ENCODE peak calls at places on chromosome 11, in eight cellular contexts. One of them, this sample, is unnamed.

GRCh38 chr11:128597209-128597608 is 9.9 kb upstream of the ETS1 start:
- DNase-seq in DMS153: no peak
- DNase-seq in ELR: no peak
- DNase-seq in uterus: no peak
- DNase-seq in T1000: no peak
- DNase-seq in NCI-H1105 treated with DMSO at 0.1 percent for 48 hours: no peak
- DNase-seq in iris pigment epithelial cell: no peak
- DNase-seq in GM20000: no peak
- DNase-seq in this sample: no peak

GRCh38 chr11:57668467-57668890 is 565 bp downstream of the ZDHHC5 start:
- DNase-seq in DMS153: no peak
- DNase-seq in ELR: peak
- DNase-seq in uterus: no peak
- DNase-seq in T1000: no peak
- DNase-seq in NCI-H1105 treated with DMSO at 0.1 percent for 48 hours: no peak
- DNase-seq in iris pigment epithelial cell: no peak
- DNase-seq in GM20000: no peak
- DNase-seq in this sample: no peak

GRCh38 chr11:8263109-8263768 is 439 bp downstream of the LMO1 start:
- DNase-seq in DMS153: peak
- DNase-seq in ELR: peak
- DNase-seq in uterus: no peak
- DNase-seq in T1000: no peak
- DNase-seq in NCI-H1105 treated with DMSO at 0.1 percent for 48 hours: peak
- DNase-seq in iris pigment epithelial cell: peak
- DNase-seq in GM20000: no peak
- DNase-seq in this sample: no peak

GRCh38 chr11:2759228-2760195 is 59.7 kb upstream of the KCNQ1OT1 start:
- DNase-seq in DMS153: no peak
- DNase-seq in ELR: no peak
- DNase-seq in uterus: no peak
- DNase-seq in T1000: no peak
- DNase-seq in NCI-H1105 treated with DMSO at 0.1 percent for 48 hours: no peak
- DNase-seq in iris pigment epithelial cell: no peak
- DNase-seq in GM20000: no peak
- DNase-seq in this sample: no peak

GRCh38 chr11:8354622-8355417 is 91.1 kb upstream of the LMO1 start:
- DNase-seq in DMS153: peak
- DNase-seq in ELR: no peak
- DNase-seq in uterus: no peak
- DNase-seq in T1000: no peak
- DNase-seq in NCI-H1105 treated with DMSO at 0.1 percent for 48 hours: peak
- DNase-seq in iris pigment epithelial cell: no peak
- DNase-seq in GM20000: no peak
- DNase-seq in this sample: no peak

GRCh38 chr11:99015634-99016454 is 4.9 kb upstream of the CNTN5 start:
- DNase-seq in DMS153: no peak
- DNase-seq in ELR: peak
- DNase-seq in uterus: no peak
- DNase-seq in T1000: no peak
- DNase-seq in NCI-H1105 treated with DMSO at 0.1 percent for 48 hours: peak
- DNase-seq in iris pigment epithelial cell: peak
- DNase-seq in GM20000: peak
- DNase-seq in this sample: peak

GRCh38 chr11:71436861-71437260 is 11.3 kb downstream of the DHCR7 start:
- DNase-seq in DMS153: no peak
- DNase-seq in ELR: no peak
- DNase-seq in uterus: no peak
- DNase-seq in T1000: no peak
- DNase-seq in NCI-H1105 treated with DMSO at 0.1 percent for 48 hours: no peak
- DNase-seq in iris pigment epithelial cell: no peak
- DNase-seq in GM20000: no peak
- DNase-seq in this sample: no peak

GRCh38 chr11:76380161-76380976 is 563 bp downstream of the THAP12 start:
- DNase-seq in DMS153: no peak
- DNase-seq in ELR: peak
- DNase-seq in uterus: no peak
- DNase-seq in T1000: no peak
- DNase-seq in NCI-H1105 treated with DMSO at 0.1 percent for 48 hours: peak
- DNase-seq in iris pigment epithelial cell: peak
- DNase-seq in GM20000: peak
- DNase-seq in this sample: no peak

GRCh38 chr11:26149585-26149984 is 182.3 kb upstream of the ANO3 start:
- DNase-seq in DMS153: no peak
- DNase-seq in ELR: no peak
- DNase-seq in uterus: no peak
- DNase-seq in T1000: no peak
- DNase-seq in NCI-H1105 treated with DMSO at 0.1 percent for 48 hours: no peak
- DNase-seq in iris pigment epithelial cell: no peak
- DNase-seq in GM20000: no peak
- DNase-seq in this sample: no peak

GRCh38 chr11:77879218-77879617 is 58.3 kb downstream of the AAMDC start:
- DNase-seq in DMS153: no peak
- DNase-seq in ELR: peak
- DNase-seq in uterus: peak
- DNase-seq in T1000: no peak
- DNase-seq in NCI-H1105 treated with DMSO at 0.1 percent for 48 hours: peak
- DNase-seq in iris pigment epithelial cell: peak
- DNase-seq in GM20000: peak
- DNase-seq in this sample: peak

GRCh38 chr11:93199616-93200015 is 1.8 kb upstream of the SLC36A4 start:
- DNase-seq in DMS153: no peak
- DNase-seq in ELR: no peak
- DNase-seq in uterus: no peak
- DNase-seq in T1000: no peak
- DNase-seq in NCI-H1105 treated with DMSO at 0.1 percent for 48 hours: no peak
- DNase-seq in iris pigment epithelial cell: no peak
- DNase-seq in GM20000: no peak
- DNase-seq in this sample: no peak

GRCh38 chr11:63602296-63602695 is 11.9 kb downstream of the PLAAT3 start:
- DNase-seq in DMS153: no peak
- DNase-seq in ELR: no peak
- DNase-seq in uterus: peak
- DNase-seq in T1000: no peak
- DNase-seq in NCI-H1105 treated with DMSO at 0.1 percent for 48 hours: no peak
- DNase-seq in iris pigment epithelial cell: peak
- DNase-seq in GM20000: no peak
- DNase-seq in this sample: no peak

GRCh38 chr11:75100314-75100713 is 3.6 kb upstream of the OR2AT4 start:
- DNase-seq in DMS153: no peak
- DNase-seq in ELR: peak
- DNase-seq in uterus: no peak
- DNase-seq in T1000: no peak
- DNase-seq in NCI-H1105 treated with DMSO at 0.1 percent for 48 hours: no peak
- DNase-seq in iris pigment epithelial cell: peak
- DNase-seq in GM20000: peak
- DNase-seq in this sample: peak

GRCh38 chr11:3153291-3153861 is 11.7 kb downstream of the OSBPL5 start:
- DNase-seq in DMS153: no peak
- DNase-seq in ELR: peak
- DNase-seq in uterus: peak
- DNase-seq in T1000: peak
- DNase-seq in NCI-H1105 treated with DMSO at 0.1 percent for 48 hours: no peak
- DNase-seq in iris pigment epithelial cell: peak
- DNase-seq in GM20000: no peak
- DNase-seq in this sample: no peak

This sample was measured in PC-9.